ENCODE peak calls at places on chromosomes 16 and 17, in five cellular contexts. T is tibial nerve, R is coronary artery, M is keratinocyte, J is endodermal cell. C is an unnamed sample.

GRCh38 chr17:50817142-50817751 is 18.1 kb upstream of the WFIKKN2 start:
- DNase-seq in R (no peak), T (peak), J (peak), M (no peak), C (no peak)

GRCh38 chr17:16989953-16990860 is 18.3 kb upstream of the TNFRSF13B start:
- DNase-seq in J (peak), T (no peak), M (no peak), R (no peak), C (peak)

GRCh38 chr17:75610103-75610984 is 22.7 kb downstream of the MYO15B start:
- DNase-seq in T (no peak), M (no peak), J (no peak), R (no peak), C (no peak)

GRCh38 chr17:12865769-12866168 is 76.5 kb downstream of the ARHGAP44 start:
- DNase-seq in J (no peak), R (no peak), M (no peak), T (no peak), C (no peak)

GRCh38 chr16:30499284-30499683 is 26.7 kb downstream of the ITGAL start:
- DNase-seq in M (no peak), J (no peak), R (no peak), T (no peak), C (no peak)

GRCh38 chr17:15348030-15348429 is 6.6 kb upstream of the TEKT3 start:
- DNase-seq in R (no peak), T (peak), M (no peak), J (no peak), C (no peak)

GRCh38 chr16:68802190-68802589 is 41.1 kb upstream of the TANGO6 start:
- DNase-seq in M (peak), T (no peak), J (no peak), R (no peak), C (no peak)

GRCh38 chr17:10019941-10020403 is 114.9 kb upstream of the RCVRN start:
- DNase-seq in T (no peak), R (no peak), J (no peak), M (no peak), C (no peak)

GRCh38 chr16:87834668-87835473 is 34.4 kb downstream of the SLC7A5 start:
- DNase-seq in T (no peak), M (no peak), R (no peak), J (no peak), C (no peak)

GRCh38 chr17:63941162-63941561 is 9.0 kb upstream of the CD79B start:
- DNase-seq in T (no peak), J (no peak), M (no peak), R (no peak), C (no peak)

GRCh38 chr16:70691223-70692129 is 5.6 kb upstream of the MTSS2 start:
- DNase-seq in M (no peak), J (no peak), T (peak), R (peak), C (peak)

GRCh38 chr16:9256196-9256595 is 164.8 kb downstream of the HAPSTR1 start:
- DNase-seq in M (no peak), J (peak), T (no peak), R (no peak), C (no peak)

GRCh38 chr16:12458051-12458450 is 345.6 kb downstream of the CPPED1 start:
- DNase-seq in R (no peak), M (no peak), J (no peak), T (no peak), C (no peak)

GRCh38 chr16:12459993-12460392 is 343.7 kb downstream of the CPPED1 start:
- DNase-seq in J (no peak), M (no peak), R (no peak), T (no peak), C (no peak)

GRCh38 chr16:12461201-12461600 is 342.5 kb downstream of the CPPED1 start:
- DNase-seq in M (no peak), J (no peak), T (no peak), R (no peak), C (peak)

GRCh38 chr16:12459401-12459791 is 344.3 kb downstream of the CPPED1 start:
- DNase-seq in J (no peak), M (no peak), T (no peak), R (no peak), C (no peak)

DNA sequence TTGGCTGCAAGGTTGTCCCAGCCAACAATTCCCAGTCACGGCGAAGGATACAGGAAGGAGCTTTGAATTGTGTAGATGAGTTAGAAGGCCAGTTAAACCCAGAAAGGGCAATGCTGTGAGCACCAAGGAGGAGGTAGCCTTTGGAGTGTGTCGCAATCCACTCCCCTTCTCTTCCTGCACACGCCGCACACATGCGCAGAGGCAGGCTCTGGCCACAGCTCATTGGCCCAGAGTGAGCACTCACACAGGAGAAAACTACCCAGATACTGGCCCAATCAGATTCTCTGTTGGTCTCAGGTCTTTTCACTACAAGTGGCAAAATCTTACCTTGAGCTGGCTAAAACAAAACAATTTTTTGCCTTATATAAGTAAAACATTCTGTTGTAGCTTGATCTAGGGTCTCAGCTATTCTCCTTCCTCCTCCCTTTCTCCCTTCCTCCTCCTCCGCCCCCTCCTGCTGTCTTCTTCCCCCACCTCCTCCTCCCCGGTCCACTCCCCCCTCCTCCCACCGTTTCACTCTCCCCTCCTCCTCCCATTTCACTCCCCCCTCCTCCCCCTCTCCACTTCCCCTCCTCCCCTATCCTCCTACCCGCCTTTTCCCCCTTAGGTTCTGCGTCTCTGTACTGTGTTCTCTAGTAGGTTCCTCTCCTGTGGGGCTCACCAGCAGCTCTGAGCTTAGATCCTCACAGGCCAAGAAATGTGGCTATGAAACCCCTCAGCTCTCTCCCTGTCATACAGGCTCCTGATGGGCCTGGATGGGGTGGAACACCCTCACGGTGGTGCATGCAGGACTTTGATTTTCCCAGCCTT is 344.9 kb downstream of the CPPED1 start:
- DNase-seq in R (no peak), T (peak), J (no peak), M (no peak), C (no peak)
- H3K4me3 ChIP-seq in R (no peak), T (no peak), J (no peak), M (no peak), C (no peak)

DNA sequence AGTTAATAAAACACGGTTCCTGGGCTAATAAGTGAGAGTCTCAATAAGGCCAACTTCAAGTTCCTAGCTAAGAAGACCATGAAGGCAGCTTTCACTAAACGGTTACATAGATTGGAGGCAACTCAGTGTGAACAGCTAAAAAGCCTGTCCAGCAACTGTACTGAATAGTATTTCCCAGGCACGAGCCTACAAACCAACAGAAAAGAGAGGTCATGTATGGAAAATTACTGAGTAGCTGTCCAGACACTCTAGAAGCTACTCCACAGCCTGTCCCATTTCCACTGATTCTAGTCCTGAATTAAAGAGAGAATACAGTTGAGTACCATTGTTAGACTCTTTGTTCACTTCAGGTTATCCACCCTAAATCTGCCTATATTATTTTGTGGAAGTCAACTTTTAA is 36.5 kb upstream of the C17orf78 start:
- DNase-seq in R (no peak), J (no peak), M (no peak), T (no peak), C (no peak)
- H3K27ac ChIP-seq in R (no peak), J (no peak), M (no peak), T (no peak), C (no peak)

DNA sequence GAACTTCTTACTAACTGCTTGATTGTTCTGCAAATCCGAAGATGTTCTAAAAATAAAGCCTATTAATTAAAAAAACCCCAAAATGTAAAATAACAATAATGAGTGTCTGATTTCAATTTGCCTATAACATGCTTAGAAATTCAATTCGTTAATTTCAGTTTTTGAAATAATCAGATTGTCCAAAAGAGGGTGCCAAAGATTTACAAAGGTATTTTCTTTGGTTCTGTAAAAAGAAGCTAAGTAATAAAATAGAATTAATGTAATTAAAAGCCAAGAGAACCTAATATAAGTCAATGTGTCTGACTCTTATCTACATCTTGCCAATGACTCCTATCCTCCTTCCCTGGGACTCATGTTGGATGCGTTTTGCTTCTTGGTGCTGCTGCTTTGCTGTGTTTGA is 75.0 kb upstream of the CPHXL start:
- DNase-seq in R (no peak), J (no peak), M (no peak), T (no peak), C (no peak)
- TF ChIP-seq CTCF in R (no peak), J (peak), M (no peak), T (no peak), C (peak)

GRCh38 chr17:81394377-81394747 is 895 bp upstream of the BAHCC1 start:
- DNase-seq in J (no peak), M (no peak), R (no peak), T (no peak), C (no peak)
- H3K4me3 ChIP-seq in J (peak), M (no peak), R (peak), T (peak), C (peak)